ENCODE peak calls at places on chromosomes 2 and 18, in six cellular contexts. E is WTC11, I is nephron progenitor cell, G is AG10803, F is AG09309, A is transverse colon. U is an unnamed sample.

GRCh38 chr2:237315170-237315880 is 98.6 kb downstream of the COL6A3 start:
- DNase-seq in I (peak), F (peak), G (peak), E (no peak), A (peak), U (peak)

GRCh38 chr2:40032650-40033319 is 253.7 kb upstream of the THUMPD2 start:
- DNase-seq in E (no peak), F (peak), G (peak), A (no peak), I (no peak), U (no peak)

GRCh38 chr2:217521820-217522219 is 481.0 kb downstream of the TNS1 start:
- DNase-seq in F (no peak), G (peak), E (no peak), I (no peak), A (no peak), U (no peak)

GRCh38 chr18:70422061-70422965 is 133.5 kb downstream of the SOCS6 start:
- DNase-seq in E (no peak), F (peak), I (peak), G (peak), A (peak), U (peak)

GRCh38 chr2:17228461-17228860 is 289.8 kb downstream of the RAD51AP2 start:
- DNase-seq in F (no peak), G (no peak), I (no peak), E (no peak), A (no peak), U (no peak)

GRCh38 chr2:11784747-11785610 is 38.5 kb downstream of the LPIN1 start:
- DNase-seq in G (peak), F (no peak), E (peak), I (peak), A (peak), U (no peak)

GRCh38 chr2:215667544-215668243 is 231.8 kb upstream of the FN1 start:
- DNase-seq in I (no peak), F (no peak), E (no peak), A (no peak), G (no peak), U (no peak)

GRCh38 chr2:44553456-44553855 is 191.7 kb downstream of the CAMKMT start:
- DNase-seq in A (no peak), G (peak), I (no peak), F (no peak), E (no peak), U (no peak)

GRCh38 chr2:60331106-60331809 is 222.2 kb downstream of the BCL11A start:
- DNase-seq in A (no peak), G (no peak), I (no peak), E (no peak), F (no peak), U (no peak)

GRCh38 chr2:43507137-43507536 is 88.7 kb downstream of the THADA start:
- DNase-seq in A (no peak), I (no peak), E (no peak), F (no peak), G (no peak), U (no peak)
- TF ChIP-seq CTCF in A (no peak), I (no peak), E (no peak), F (no peak), G (no peak), U (no peak)

GRCh38 chr18:61400016-61400630 is 66.9 kb downstream of the CDH20 start:
- DNase-seq in F (no peak), G (peak), I (no peak), E (no peak), A (no peak), U (no peak)
- TF ChIP-seq CTCF in F (no peak), G (no peak), I (no peak), E (no peak), A (no peak), U (no peak)

DNA sequence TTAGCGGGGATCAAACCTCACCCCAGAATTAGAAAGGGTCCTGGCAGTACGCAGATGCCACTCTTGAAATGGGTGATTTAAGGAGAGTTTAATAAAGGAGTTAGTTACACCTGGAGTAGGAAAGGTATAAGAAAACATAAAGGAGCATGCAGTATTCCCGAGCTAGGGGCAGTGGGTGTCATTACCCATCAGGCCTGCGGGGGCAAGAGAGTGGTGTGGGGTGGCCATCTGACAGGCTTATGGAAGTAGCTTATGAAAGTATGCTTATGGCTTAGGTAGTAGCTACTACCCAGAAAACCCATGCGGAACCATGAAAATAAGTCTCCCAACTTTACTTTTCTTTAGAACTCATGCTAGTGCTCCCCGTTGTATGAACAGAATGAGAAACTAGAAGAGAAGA is 568.9 kb upstream of the ACVR2A start:
- DNase-seq in F (no peak), A (no peak), G (no peak), I (peak), E (peak), U (no peak)
- TF ChIP-seq CTCF in F (no peak), A (peak), G (no peak), I (no peak), E (peak), U (no peak)

DNA sequence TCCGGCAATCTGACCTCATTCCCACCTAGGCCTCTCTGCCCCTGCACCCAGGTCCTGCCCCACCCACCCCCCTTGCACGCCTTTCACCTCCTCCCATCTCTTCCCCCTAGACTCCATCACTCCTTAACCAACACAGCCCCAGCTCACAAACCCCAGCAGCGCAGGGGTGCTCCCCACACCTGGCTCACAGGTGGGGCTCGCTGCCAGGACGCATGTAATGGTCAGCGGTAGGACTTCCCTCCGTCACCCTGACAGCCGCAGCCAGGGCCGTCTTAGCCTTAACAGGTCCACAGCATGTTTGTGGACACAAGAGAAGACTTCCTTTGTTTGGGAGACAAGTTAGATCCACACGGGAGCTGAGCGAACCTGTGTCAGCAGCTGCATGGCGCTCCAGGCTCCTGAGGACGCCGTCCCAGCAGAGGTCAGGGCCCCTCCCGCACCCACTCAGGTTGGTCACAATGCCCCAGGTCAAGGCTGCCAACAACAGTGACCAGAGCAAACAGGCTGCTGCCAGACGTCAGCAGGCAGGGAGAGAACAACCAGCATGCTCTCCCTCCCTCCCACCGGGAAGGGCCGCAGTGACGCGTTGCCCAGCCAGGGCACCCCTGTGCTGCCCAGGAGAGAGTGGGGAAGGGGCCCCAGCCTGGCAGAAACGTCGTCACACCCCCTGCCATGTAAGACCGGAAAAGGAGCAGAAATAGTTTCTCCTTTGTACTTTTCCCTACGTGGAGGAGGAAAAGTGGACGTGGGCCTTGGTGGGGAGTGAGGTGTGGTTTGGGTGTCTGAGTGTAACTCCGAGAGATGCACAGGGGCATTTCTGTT is 68.0 kb downstream of the PXDN start:
- DNase-seq in G (no peak), E (no peak), F (no peak), I (no peak), A (no peak), U (peak)
- TF ChIP-seq CTCF in G (no peak), E (no peak), F (no peak), I (no peak), A (no peak), U (no peak)

DNA sequence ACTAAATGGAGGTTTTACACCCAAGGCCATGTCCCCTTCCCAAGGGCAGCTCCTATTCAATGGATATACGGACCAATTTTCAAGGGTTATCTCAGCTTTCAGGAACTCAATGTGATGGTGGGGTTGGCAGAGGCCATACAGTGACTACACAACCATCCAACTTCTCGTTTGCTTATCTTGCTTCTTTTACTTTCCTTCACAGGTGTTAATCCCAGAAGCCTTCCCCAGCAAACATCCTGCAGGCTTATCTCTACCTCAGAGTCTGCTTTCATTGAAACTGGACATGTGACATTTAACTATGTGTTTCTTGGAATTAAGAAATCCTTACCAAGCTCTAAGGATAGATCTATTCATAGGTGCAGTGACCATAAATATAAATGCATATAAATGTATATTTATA is 443.8 kb upstream of the CDH20 start:
- DNase-seq in I (no peak), E (no peak), F (no peak), A (no peak), G (no peak), U (no peak)
- TF ChIP-seq CTCF in I (no peak), E (no peak), F (no peak), A (no peak), G (no peak), U (no peak)

GRCh38 chr2:171433763-171434670 is at the start of the genes DCAF17 and METTL8:
- DNase-seq in G (peak), A (peak), I (peak), F (peak), E (peak), U (peak)
- TF ChIP-seq CTCF in G (no peak), A (peak), I (peak), F (peak), E (peak), U (no peak)

U was measured in lower leg skin.